ENCODE peak calls at places on chromosomes 13 and 19, in six cellular contexts. One of them, this sample, is unnamed.

GRCh38 chr19:51712461-51713081 is 11.2 kb downstream of the HAS1 start:
- DNase-seq in GM23338: peak; percentile 87
- DNase-seq in SK-N-SH: no peak
- DNase-seq in A549: peak; percentile 59
- DNase-seq in GM12878: no peak
- DNase-seq in HCT116: no peak
- DNase-seq in this sample: no peak

GRCh38 chr13:31756346-31756745 is 17.0 kb downstream of the RXFP2 start:
- DNase-seq in GM23338: no peak
- DNase-seq in SK-N-SH: no peak
- DNase-seq in A549: no peak
- DNase-seq in GM12878: no peak
- DNase-seq in HCT116: no peak
- DNase-seq in this sample: no peak

GRCh38 chr13:88086577-88086976 is 415.4 kb downstream of the SLITRK5 start:
- DNase-seq in GM23338: no peak
- DNase-seq in SK-N-SH: no peak
- DNase-seq in A549: no peak
- DNase-seq in GM12878: no peak
- DNase-seq in HCT116: no peak
- DNase-seq in this sample: no peak

GRCh38 chr13:51895906-51896888 is 34.4 kb downstream of the CCDC70 start:
- DNase-seq in GM23338: peak; percentile 81
- DNase-seq in SK-N-SH: peak; percentile 62
- DNase-seq in A549: peak; percentile 41
- DNase-seq in GM12878: no peak
- DNase-seq in HCT116: peak; percentile 29
- DNase-seq in this sample: peak; percentile 57

GRCh38 chr19:38922482-38922881 is 8.1 kb downstream of the SARS2 start:
- DNase-seq in GM23338: no peak
- DNase-seq in SK-N-SH: no peak
- DNase-seq in A549: no peak
- DNase-seq in GM12878: no peak
- DNase-seq in HCT116: no peak
- DNase-seq in this sample: no peak

GRCh38 chr13:25943666-25944065 is 108.2 kb downstream of the SHISA2 start:
- DNase-seq in GM23338: no peak
- DNase-seq in SK-N-SH: no peak
- DNase-seq in A549: no peak
- DNase-seq in GM12878: no peak
- DNase-seq in HCT116: no peak
- DNase-seq in this sample: peak; percentile 42

GRCh38 chr13:110799246-110800236 is 86.0 kb downstream of the ING1 start:
- DNase-seq in GM23338: no peak
- DNase-seq in SK-N-SH: no peak
- DNase-seq in A549: no peak
- DNase-seq in GM12878: no peak
- DNase-seq in HCT116: no peak
- DNase-seq in this sample: peak; percentile 27

GRCh38 chr13:22883262-22883840 is 297.4 kb upstream of the SGCG start:
- DNase-seq in GM23338: no peak
- DNase-seq in SK-N-SH: no peak
- DNase-seq in A549: no peak
- DNase-seq in GM12878: peak; percentile 21
- DNase-seq in HCT116: no peak
- DNase-seq in this sample: no peak

GRCh38 chr13:101979825-101980224 is 422.0 kb downstream of the FGF14 start:
- DNase-seq in GM23338: no peak
- DNase-seq in SK-N-SH: peak; percentile 34
- DNase-seq in A549: no peak
- DNase-seq in GM12878: no peak
- DNase-seq in HCT116: no peak
- DNase-seq in this sample: no peak

GRCh38 chr19:13959962-13960862 is 7.9 kb downstream of the DCAF15 start:
- DNase-seq in GM23338: peak; percentile 70
- DNase-seq in SK-N-SH: peak; percentile 84
- DNase-seq in A549: peak; percentile 49
- DNase-seq in GM12878: no peak
- DNase-seq in HCT116: no peak
- DNase-seq in this sample: no peak

GRCh38 chr19:12665281-12665573 is 1.3 kb downstream of the MAN2B1 start:
- DNase-seq in GM23338: no peak
- DNase-seq in SK-N-SH: no peak
- DNase-seq in A549: no peak
- DNase-seq in GM12878: peak; percentile 61
- DNase-seq in HCT116: no peak
- DNase-seq in this sample: peak; percentile 98

GRCh38 chr19:13859361-13859880 is 17.5 kb upstream of the NANOS3 start:
- DNase-seq in GM23338: no peak
- DNase-seq in SK-N-SH: peak; percentile 38
- DNase-seq in A549: no peak
- DNase-seq in GM12878: no peak
- DNase-seq in HCT116: no peak
- DNase-seq in this sample: no peak

GRCh38 chr19:49515767-49516166 is 3.3 kb downstream of the FCGRT start:
- DNase-seq in GM23338: no peak
- DNase-seq in SK-N-SH: no peak
- DNase-seq in A549: no peak
- DNase-seq in GM12878: no peak
- DNase-seq in HCT116: no peak
- DNase-seq in this sample: peak; percentile 93

GRCh38 chr13:86282450-86282849 is 483.2 kb upstream of the SLITRK6 start:
- DNase-seq in GM23338: no peak
- DNase-seq in SK-N-SH: no peak
- DNase-seq in A549: no peak
- DNase-seq in GM12878: peak; percentile 20
- DNase-seq in HCT116: no peak
- DNase-seq in this sample: no peak

GRCh38 chr19:43596842-43597461 is 557 bp downstream of the ZNF576 start:
- DNase-seq in GM23338: no peak
- DNase-seq in SK-N-SH: no peak
- DNase-seq in A549: no peak
- DNase-seq in GM12878: no peak
- DNase-seq in HCT116: no peak
- DNase-seq in this sample: no peak
- TF ChIP-seq REST in GM23338: no peak
- TF ChIP-seq REST in SK-N-SH: no peak
- TF ChIP-seq REST in A549: no peak
- TF ChIP-seq REST in GM12878: no peak
- TF ChIP-seq REST in HCT116: no peak
- TF ChIP-seq REST in this sample: no peak

DNA sequence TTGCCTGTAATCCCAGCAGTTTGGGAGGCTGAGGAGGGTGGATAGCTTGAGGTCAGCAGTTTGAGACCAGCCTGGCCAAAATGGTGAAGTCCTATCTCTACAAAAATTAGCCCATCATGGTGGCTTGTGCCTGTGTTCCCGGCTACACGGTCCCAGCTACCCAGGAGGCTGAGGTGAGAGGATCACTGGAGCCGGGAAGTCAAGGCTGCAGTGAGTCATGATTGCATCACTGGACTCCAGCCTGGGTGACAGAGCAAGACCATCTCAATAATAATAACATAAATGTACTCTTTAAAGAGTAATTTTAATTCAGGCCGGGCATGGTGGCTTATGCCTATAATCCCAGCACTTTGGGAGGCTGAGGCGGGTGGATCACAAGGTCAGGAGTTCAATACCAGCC is 38.7 kb downstream of the SKA3 start:
- DNase-seq in GM23338: no peak
- DNase-seq in SK-N-SH: no peak
- DNase-seq in A549: no peak
- DNase-seq in GM12878: no peak
- DNase-seq in HCT116: peak; percentile 59
- DNase-seq in this sample: no peak
- TF ChIP-seq REST in GM23338: no peak
- TF ChIP-seq REST in SK-N-SH: no peak
- TF ChIP-seq REST in A549: no peak
- TF ChIP-seq REST in GM12878: no peak
- TF ChIP-seq REST in HCT116: no peak
- TF ChIP-seq REST in this sample: no peak

DNA sequence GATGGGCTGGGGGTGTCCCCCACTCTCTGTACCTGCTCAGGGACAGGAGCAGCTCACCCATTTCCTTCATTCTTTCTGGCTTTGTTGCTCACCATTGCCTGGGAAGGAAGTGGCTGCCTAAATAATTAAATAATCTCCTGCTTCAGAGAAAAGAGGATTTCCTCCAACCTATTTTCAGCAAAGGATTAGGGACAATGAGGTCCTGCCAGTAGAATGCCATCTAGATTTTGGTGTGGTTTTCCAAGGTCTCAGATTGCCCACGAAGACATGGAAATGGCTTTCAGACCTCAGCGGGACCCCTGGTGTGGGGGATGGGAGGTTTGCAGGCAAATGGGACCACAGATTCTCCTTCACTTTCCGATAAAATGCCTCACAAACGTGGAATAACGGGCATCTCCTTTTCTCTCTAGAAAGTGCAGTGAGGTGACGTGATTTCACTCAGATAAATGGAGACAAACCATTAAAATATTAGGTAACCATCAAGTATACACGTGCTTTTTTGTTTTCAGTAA is 14.9 kb downstream of the ATP11A start:
- DNase-seq in GM23338: no peak
- DNase-seq in SK-N-SH: no peak
- DNase-seq in A549: no peak
- DNase-seq in GM12878: no peak
- DNase-seq in HCT116: no peak
- DNase-seq in this sample: no peak
- TF ChIP-seq REST in GM23338: no peak
- TF ChIP-seq REST in SK-N-SH: no peak
- TF ChIP-seq REST in A549: no peak
- TF ChIP-seq REST in GM12878: no peak
- TF ChIP-seq REST in HCT116: no peak
- TF ChIP-seq REST in this sample: no peak

GRCh38 chr19:1672769-1673644 is 20.6 kb upstream of the TCF3 start:
- DNase-seq in GM23338: no peak
- DNase-seq in SK-N-SH: peak; percentile 29
- DNase-seq in A549: no peak
- DNase-seq in GM12878: no peak
- DNase-seq in HCT116: no peak
- DNase-seq in this sample: no peak

GRCh38 chr19:1673645-1674292 is 21.4 kb upstream of the TCF3 start:
- DNase-seq in GM23338: no peak
- DNase-seq in SK-N-SH: peak; percentile 33
- DNase-seq in A549: no peak
- DNase-seq in GM12878: no peak
- DNase-seq in HCT116: no peak
- DNase-seq in this sample: no peak

GRCh38 chr19:1675633-1676350 is 23.4 kb upstream of the TCF3 start:
- DNase-seq in GM23338: peak; percentile 64
- DNase-seq in SK-N-SH: peak; percentile 81
- DNase-seq in A549: no peak
- DNase-seq in GM12878: no peak
- DNase-seq in HCT116: no peak
- DNase-seq in this sample: no peak

GRCh38 chr19:1672038-1672768 is 19.8 kb upstream of the TCF3 start:
- DNase-seq in GM23338: peak; percentile 52
- DNase-seq in SK-N-SH: peak; percentile 86
- DNase-seq in A549: peak; percentile 31
- DNase-seq in GM12878: no peak
- DNase-seq in HCT116: no peak
- DNase-seq in this sample: peak; percentile 51

DNA sequence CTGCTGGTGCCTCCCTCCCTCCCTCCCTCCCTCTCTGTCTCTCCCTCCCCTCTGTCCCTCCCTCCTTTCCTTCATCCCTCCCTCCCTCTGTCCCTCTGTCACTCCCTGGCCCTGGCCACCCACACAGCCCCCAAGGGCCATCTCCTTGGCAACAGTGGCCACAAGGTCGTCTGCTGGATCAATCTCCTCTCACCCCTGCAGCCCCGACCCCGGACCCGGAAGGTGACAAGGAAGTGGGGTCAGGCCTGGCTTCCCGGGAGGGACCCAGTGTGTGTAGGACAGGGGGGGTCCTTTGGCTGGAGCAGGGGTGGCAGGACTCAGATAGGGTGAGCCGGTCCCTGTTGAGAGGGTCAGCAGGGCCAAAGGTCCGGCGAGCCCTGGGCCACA is 21.9 kb upstream of the TCF3 start:
- DNase-seq in GM23338: no peak
- DNase-seq in SK-N-SH: peak; percentile 42
- DNase-seq in A549: no peak
- DNase-seq in GM12878: no peak
- DNase-seq in HCT116: no peak
- DNase-seq in this sample: no peak
- TF ChIP-seq REST in GM23338: no peak
- TF ChIP-seq REST in SK-N-SH: no peak
- TF ChIP-seq REST in A549: no peak
- TF ChIP-seq REST in GM12878: no peak
- TF ChIP-seq REST in HCT116: no peak
- TF ChIP-seq REST in this sample: no peak

DNA sequence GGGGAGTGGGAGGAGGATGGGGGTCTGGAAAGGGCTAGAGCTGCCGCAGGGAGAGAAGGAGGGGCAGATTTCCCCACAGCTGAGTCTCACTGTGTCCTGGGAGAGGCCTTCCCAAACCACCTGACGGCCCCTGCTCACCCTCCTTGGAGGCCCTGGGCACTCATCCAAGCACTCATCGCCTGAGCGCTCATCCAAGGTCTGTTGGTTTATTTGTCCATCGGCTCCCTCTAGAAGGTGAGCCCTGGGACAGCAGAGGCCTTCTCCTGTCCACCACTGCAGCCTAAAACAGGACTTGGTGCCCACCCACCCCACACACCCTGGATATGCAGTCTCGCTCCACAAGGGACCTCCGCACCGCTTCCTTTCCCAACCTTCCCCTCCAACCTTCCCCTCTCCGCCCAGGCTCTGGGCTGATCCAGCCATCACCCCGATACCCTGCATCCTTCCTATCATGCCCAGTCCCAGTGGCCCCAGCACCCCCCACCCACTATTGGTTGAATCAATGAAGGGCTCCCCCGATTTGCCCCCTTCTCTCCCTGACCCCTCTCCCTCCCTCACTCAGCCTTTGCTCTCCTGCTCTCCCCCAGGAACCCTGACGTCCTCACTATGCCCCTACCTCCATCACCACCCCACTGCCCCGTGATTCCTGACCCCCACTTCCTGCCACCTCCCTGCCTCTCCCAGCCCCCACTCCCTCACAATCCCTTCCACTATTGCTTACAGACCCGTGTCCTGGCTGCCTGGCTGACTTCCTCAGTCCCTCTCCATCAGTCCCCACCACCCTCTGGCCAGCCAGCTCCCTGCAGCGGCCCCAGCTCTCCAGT is 1.6 kb downstream of the UBXN6 start:
- DNase-seq in GM23338: no peak
- DNase-seq in SK-N-SH: peak; percentile 49
- DNase-seq in A549: no peak
- DNase-seq in GM12878: no peak
- DNase-seq in HCT116: no peak
- DNase-seq in this sample: peak; percentile 81
- TF ChIP-seq REST in GM23338: no peak
- TF ChIP-seq REST in SK-N-SH: no peak
- TF ChIP-seq REST in A549: no peak
- TF ChIP-seq REST in GM12878: no peak
- TF ChIP-seq REST in HCT116: no peak
- TF ChIP-seq REST in this sample: no peak